ENCODE peak calls at places on chromosomes 5 and 9, in nine cellular contexts. One of them, this sample, is unnamed.

GRCh38 chr9:21455320-21455719 is 15.1 kb downstream of the IFNA1 start:
- DNase-seq in choroid plexus epithelial cell: peak; percentile 62
- DNase-seq in brain microvascular endothelial cell: peak; percentile 11
- DNase-seq in AG10803: peak; percentile 49
- DNase-seq in fibroblast of the aortic adventitia: peak; percentile 47
- DNase-seq in BJ: no peak
- DNase-seq in MM.1S: peak; percentile 15
- DNase-seq in fibroblast of lung: peak; percentile 14
- DNase-seq in kidney epithelial cell: no peak
- DNase-seq in this sample: peak; percentile 63

GRCh38 chr9:116627433-116627832 is 59.7 kb upstream of the TRIM32 start:
- DNase-seq in choroid plexus epithelial cell: no peak
- DNase-seq in brain microvascular endothelial cell: no peak
- DNase-seq in AG10803: no peak
- DNase-seq in fibroblast of the aortic adventitia: no peak
- DNase-seq in BJ: no peak
- DNase-seq in MM.1S: no peak
- DNase-seq in fibroblast of lung: no peak
- DNase-seq in kidney epithelial cell: no peak
- DNase-seq in this sample: no peak

GRCh38 chr9:108621991-108622390 is 233.8 kb downstream of the ACTL7B start:
- DNase-seq in choroid plexus epithelial cell: no peak
- DNase-seq in brain microvascular endothelial cell: no peak
- DNase-seq in AG10803: no peak
- DNase-seq in fibroblast of the aortic adventitia: no peak
- DNase-seq in BJ: no peak
- DNase-seq in MM.1S: no peak
- DNase-seq in fibroblast of lung: no peak
- DNase-seq in kidney epithelial cell: no peak
- DNase-seq in this sample: no peak

GRCh38 chr5:175902013-175902412 is 30.6 kb downstream of the CPLX2 start:
- DNase-seq in choroid plexus epithelial cell: no peak
- DNase-seq in brain microvascular endothelial cell: no peak
- DNase-seq in AG10803: no peak
- DNase-seq in fibroblast of the aortic adventitia: no peak
- DNase-seq in BJ: no peak
- DNase-seq in MM.1S: no peak
- DNase-seq in fibroblast of lung: no peak
- DNase-seq in kidney epithelial cell: no peak
- DNase-seq in this sample: no peak

GRCh38 chr5:97528941-97529340 is 345.9 kb upstream of the RIOK2 start:
- DNase-seq in choroid plexus epithelial cell: peak; percentile 52
- DNase-seq in brain microvascular endothelial cell: peak; percentile 36
- DNase-seq in AG10803: peak; percentile 78
- DNase-seq in fibroblast of the aortic adventitia: peak; percentile 65
- DNase-seq in BJ: peak; percentile 34
- DNase-seq in MM.1S: no peak
- DNase-seq in fibroblast of lung: peak; percentile 82
- DNase-seq in kidney epithelial cell: no peak
- DNase-seq in this sample: peak; percentile 75

GRCh38 chr9:70517926-70518325 is 103.5 kb upstream of the KLF9 start:
- DNase-seq in choroid plexus epithelial cell: peak; percentile 64
- DNase-seq in brain microvascular endothelial cell: no peak
- DNase-seq in AG10803: no peak
- DNase-seq in fibroblast of the aortic adventitia: no peak
- DNase-seq in BJ: no peak
- DNase-seq in MM.1S: no peak
- DNase-seq in fibroblast of lung: no peak
- DNase-seq in kidney epithelial cell: no peak
- DNase-seq in this sample: no peak

GRCh38 chr5:172926796-172927195 is 32.4 kb upstream of the RPL26L1 start:
- DNase-seq in choroid plexus epithelial cell: no peak
- DNase-seq in brain microvascular endothelial cell: no peak
- DNase-seq in AG10803: no peak
- DNase-seq in fibroblast of the aortic adventitia: no peak
- DNase-seq in BJ: no peak
- DNase-seq in MM.1S: no peak
- DNase-seq in fibroblast of lung: no peak
- DNase-seq in kidney epithelial cell: no peak
- DNase-seq in this sample: no peak

GRCh38 chr9:23819403-23819802 is 6.6 kb downstream of the ELAVL2 start:
- DNase-seq in choroid plexus epithelial cell: no peak
- DNase-seq in brain microvascular endothelial cell: no peak
- DNase-seq in AG10803: no peak
- DNase-seq in fibroblast of the aortic adventitia: no peak
- DNase-seq in BJ: no peak
- DNase-seq in MM.1S: no peak
- DNase-seq in fibroblast of lung: no peak
- DNase-seq in kidney epithelial cell: no peak
- DNase-seq in this sample: no peak

GRCh38 chr5:83708170-83708569 is 12.5 kb downstream of the HAPLN1 start:
- DNase-seq in choroid plexus epithelial cell: no peak
- DNase-seq in brain microvascular endothelial cell: no peak
- DNase-seq in AG10803: no peak
- DNase-seq in fibroblast of the aortic adventitia: no peak
- DNase-seq in BJ: no peak
- DNase-seq in MM.1S: no peak
- DNase-seq in fibroblast of lung: no peak
- DNase-seq in kidney epithelial cell: no peak
- DNase-seq in this sample: no peak

GRCh38 chr5:139743001-139743771 is 52.4 kb upstream of the PSD2 start:
- DNase-seq in choroid plexus epithelial cell: no peak
- DNase-seq in brain microvascular endothelial cell: no peak
- DNase-seq in AG10803: no peak
- DNase-seq in fibroblast of the aortic adventitia: no peak
- DNase-seq in BJ: no peak
- DNase-seq in MM.1S: no peak
- DNase-seq in fibroblast of lung: no peak
- DNase-seq in kidney epithelial cell: no peak
- DNase-seq in this sample: no peak

DNA sequence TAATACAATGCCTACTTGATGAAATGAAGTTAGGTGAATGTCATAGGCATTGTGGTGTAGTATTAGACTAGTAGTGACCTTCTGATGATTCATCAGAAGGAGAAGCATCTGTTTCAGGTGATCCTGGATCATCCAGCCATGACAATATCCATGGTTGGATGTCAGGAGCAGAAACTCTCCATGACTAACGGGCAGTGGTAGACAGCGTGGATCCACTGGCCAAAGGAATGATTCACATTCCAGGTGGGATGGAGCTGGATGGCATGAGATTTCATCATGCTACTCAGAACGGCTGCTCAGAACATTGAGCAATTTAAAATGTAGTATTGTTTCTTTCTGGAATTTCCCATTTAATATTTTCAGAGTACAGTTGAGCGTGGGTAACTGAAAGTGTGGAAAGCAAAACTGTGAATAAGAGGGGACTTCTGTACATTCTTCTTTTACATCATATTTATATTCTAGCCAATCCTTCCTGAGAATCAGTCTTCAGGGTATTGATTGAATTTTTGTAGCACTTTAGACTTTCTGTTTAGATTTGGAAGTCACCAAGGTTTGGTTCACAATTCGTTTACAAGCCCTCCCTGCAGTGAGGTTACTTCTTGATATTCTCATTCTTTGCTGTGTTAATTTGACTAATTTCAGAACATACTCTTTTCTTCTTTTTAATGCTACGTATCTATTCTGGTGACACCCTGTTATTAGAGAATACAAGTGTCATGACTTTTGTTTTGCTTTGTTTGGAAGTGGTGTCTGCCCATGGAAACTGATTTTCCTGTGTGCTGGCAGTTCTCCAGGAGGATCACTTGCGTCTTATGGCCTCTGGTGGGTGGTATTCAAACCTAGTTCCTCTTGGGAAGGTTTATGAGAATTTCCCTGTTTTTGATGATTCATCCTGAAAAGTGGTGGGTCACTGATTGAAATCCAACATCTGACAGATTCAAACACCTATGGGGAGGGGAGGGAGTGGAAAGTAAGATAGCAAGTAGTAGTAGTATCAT is 12.2 kb upstream of the CLINT1 start:
- DNase-seq in choroid plexus epithelial cell: peak; percentile 63
- DNase-seq in brain microvascular endothelial cell: peak; percentile 68
- DNase-seq in AG10803: peak; percentile 77
- DNase-seq in fibroblast of the aortic adventitia: peak; percentile 81
- DNase-seq in BJ: no peak
- DNase-seq in MM.1S: no peak
- DNase-seq in fibroblast of lung: peak; percentile 51
- DNase-seq in kidney epithelial cell: peak; percentile 91
- DNase-seq in this sample: peak; percentile 75
- TF ChIP-seq CTCF in choroid plexus epithelial cell: peak; percentile 27
- TF ChIP-seq CTCF in brain microvascular endothelial cell: peak; percentile 36
- TF ChIP-seq CTCF in AG10803: peak; percentile 25
- TF ChIP-seq CTCF in fibroblast of the aortic adventitia: peak; percentile 34
- TF ChIP-seq CTCF in BJ: peak; percentile 6
- TF ChIP-seq CTCF in MM.1S: no peak
- TF ChIP-seq CTCF in fibroblast of lung: no peak
- TF ChIP-seq CTCF in kidney epithelial cell: peak; percentile 18
- TF ChIP-seq CTCF in this sample: peak; percentile 20

GRCh38 chr9:38126730-38127129 is 57.7 kb upstream of the SHB start:
- DNase-seq in choroid plexus epithelial cell: no peak
- DNase-seq in brain microvascular endothelial cell: no peak
- DNase-seq in AG10803: no peak
- DNase-seq in fibroblast of the aortic adventitia: no peak
- DNase-seq in BJ: no peak
- DNase-seq in MM.1S: no peak
- DNase-seq in fibroblast of lung: no peak
- DNase-seq in kidney epithelial cell: no peak
- DNase-seq in this sample: no peak
- H3K4me3 ChIP-seq in choroid plexus epithelial cell: no peak overlapping the region
- H3K4me3 ChIP-seq in brain microvascular endothelial cell: no peak overlapping the region
- H3K4me3 ChIP-seq in AG10803: no peak overlapping the region
- H3K4me3 ChIP-seq in fibroblast of the aortic adventitia: no peak overlapping the region
- H3K4me3 ChIP-seq in BJ: no peak overlapping the region
- H3K4me3 ChIP-seq in MM.1S: no peak overlapping the region
- H3K4me3 ChIP-seq in fibroblast of lung: no peak overlapping the region
- H3K4me3 ChIP-seq in kidney epithelial cell: no peak overlapping the region
- H3K4me3 ChIP-seq in this sample: no peak overlapping the region

GRCh38 chr5:163305655-163306054 is 131.7 kb upstream of the CCNG1 start:
- DNase-seq in choroid plexus epithelial cell: no peak
- DNase-seq in brain microvascular endothelial cell: no peak
- DNase-seq in AG10803: no peak
- DNase-seq in fibroblast of the aortic adventitia: no peak
- DNase-seq in BJ: no peak
- DNase-seq in MM.1S: no peak
- DNase-seq in fibroblast of lung: no peak
- DNase-seq in kidney epithelial cell: no peak
- DNase-seq in this sample: no peak

GRCh38 chr5:163309850-163310365 is 127.5 kb upstream of the CCNG1 start:
- DNase-seq in choroid plexus epithelial cell: no peak
- DNase-seq in brain microvascular endothelial cell: no peak
- DNase-seq in AG10803: no peak
- DNase-seq in fibroblast of the aortic adventitia: no peak
- DNase-seq in BJ: no peak
- DNase-seq in MM.1S: no peak
- DNase-seq in fibroblast of lung: no peak
- DNase-seq in kidney epithelial cell: no peak
- DNase-seq in this sample: no peak

GRCh38 chr5:163310992-163311391 is 126.4 kb upstream of the CCNG1 start:
- DNase-seq in choroid plexus epithelial cell: no peak
- DNase-seq in brain microvascular endothelial cell: no peak
- DNase-seq in AG10803: no peak
- DNase-seq in fibroblast of the aortic adventitia: no peak
- DNase-seq in BJ: no peak
- DNase-seq in MM.1S: peak; percentile 62
- DNase-seq in fibroblast of lung: no peak
- DNase-seq in kidney epithelial cell: no peak
- DNase-seq in this sample: no peak

DNA sequence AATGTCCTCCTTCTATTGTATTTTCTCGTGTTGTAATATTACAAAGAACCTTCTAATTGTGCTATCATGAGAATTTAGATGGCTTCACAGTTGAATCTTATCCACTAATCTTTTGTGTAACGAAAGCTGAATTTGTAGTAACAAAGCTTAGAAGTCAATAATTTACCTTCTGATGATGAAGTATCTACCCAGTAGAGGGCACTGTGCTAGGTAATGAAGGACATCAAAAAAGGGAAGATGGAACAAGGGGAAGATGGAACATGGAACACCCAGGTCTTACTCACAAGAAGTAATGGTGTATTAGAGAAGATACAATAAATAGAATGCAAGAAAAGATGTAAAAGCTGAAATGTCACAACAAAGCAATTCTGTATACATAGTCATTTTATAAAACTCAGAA is 131.0 kb upstream of the CCNG1 start:
- DNase-seq in choroid plexus epithelial cell: peak; percentile 12
- DNase-seq in brain microvascular endothelial cell: no peak
- DNase-seq in AG10803: no peak
- DNase-seq in fibroblast of the aortic adventitia: peak; percentile 42
- DNase-seq in BJ: no peak
- DNase-seq in MM.1S: peak; percentile 14
- DNase-seq in fibroblast of lung: peak; percentile 11
- DNase-seq in kidney epithelial cell: no peak
- DNase-seq in this sample: peak; percentile 45
- TF ChIP-seq CTCF in choroid plexus epithelial cell: no peak
- TF ChIP-seq CTCF in brain microvascular endothelial cell: no peak
- TF ChIP-seq CTCF in AG10803: no peak
- TF ChIP-seq CTCF in fibroblast of the aortic adventitia: peak; percentile 39
- TF ChIP-seq CTCF in BJ: no peak
- TF ChIP-seq CTCF in MM.1S: peak; percentile 55
- TF ChIP-seq CTCF in fibroblast of lung: no peak
- TF ChIP-seq CTCF in kidney epithelial cell: peak; percentile 49
- TF ChIP-seq CTCF in this sample: peak; percentile 47

GRCh38 chr5:103262422-103262871 is 3.9 kb downstream of the MACIR start:
- DNase-seq in choroid plexus epithelial cell: peak; percentile 34
- DNase-seq in brain microvascular endothelial cell: peak; percentile 35
- DNase-seq in AG10803: peak; percentile 66
- DNase-seq in fibroblast of the aortic adventitia: peak; percentile 70
- DNase-seq in BJ: no peak
- DNase-seq in MM.1S: no peak
- DNase-seq in fibroblast of lung: peak; percentile 7
- DNase-seq in kidney epithelial cell: no peak
- DNase-seq in this sample: peak; percentile 48

GRCh38 chr5:103263054-103263453 is 4.5 kb downstream of the MACIR start:
- DNase-seq in choroid plexus epithelial cell: no peak
- DNase-seq in brain microvascular endothelial cell: no peak
- DNase-seq in AG10803: peak; percentile 18
- DNase-seq in fibroblast of the aortic adventitia: no peak
- DNase-seq in BJ: no peak
- DNase-seq in MM.1S: no peak
- DNase-seq in fibroblast of lung: peak; percentile 6
- DNase-seq in kidney epithelial cell: no peak
- DNase-seq in this sample: peak; percentile 32

GRCh38 chr5:103259705-103260355 is 1.3 kb downstream of the MACIR start:
- DNase-seq in choroid plexus epithelial cell: peak; percentile 46
- DNase-seq in brain microvascular endothelial cell: peak; percentile 35
- DNase-seq in AG10803: peak; percentile 36
- DNase-seq in fibroblast of the aortic adventitia: peak; percentile 47
- DNase-seq in BJ: no peak
- DNase-seq in MM.1S: peak; percentile 46
- DNase-seq in fibroblast of lung: peak; percentile 32
- DNase-seq in kidney epithelial cell: no peak
- DNase-seq in this sample: peak; percentile 44

GRCh38 chr5:103258957-103259704 is 568 bp downstream of the MACIR start:
- DNase-seq in choroid plexus epithelial cell: peak; percentile 32
- DNase-seq in brain microvascular endothelial cell: peak; percentile 13
- DNase-seq in AG10803: peak; percentile 27
- DNase-seq in fibroblast of the aortic adventitia: no peak
- DNase-seq in BJ: no peak
- DNase-seq in MM.1S: peak; percentile 73
- DNase-seq in fibroblast of lung: peak; percentile 17
- DNase-seq in kidney epithelial cell: no peak
- DNase-seq in this sample: peak; percentile 26

GRCh38 chr5:103260951-103261350 is 2.4 kb downstream of the MACIR start:
- DNase-seq in choroid plexus epithelial cell: no peak
- DNase-seq in brain microvascular endothelial cell: no peak
- DNase-seq in AG10803: no peak
- DNase-seq in fibroblast of the aortic adventitia: no peak
- DNase-seq in BJ: no peak
- DNase-seq in MM.1S: peak; percentile 63
- DNase-seq in fibroblast of lung: no peak
- DNase-seq in kidney epithelial cell: no peak
- DNase-seq in this sample: no peak
- H3K4me3 ChIP-seq in choroid plexus epithelial cell: no peak overlapping the region
- H3K4me3 ChIP-seq in brain microvascular endothelial cell: no peak overlapping the region
- H3K4me3 ChIP-seq in AG10803: peak overlapping the region; percentile 45
- H3K4me3 ChIP-seq in fibroblast of the aortic adventitia: peak overlapping the region; percentile 3
- H3K4me3 ChIP-seq in BJ: peak overlapping the region; percentile 36
- H3K4me3 ChIP-seq in MM.1S: peak overlapping the region; percentile 85
- H3K4me3 ChIP-seq in fibroblast of lung: no peak overlapping the region
- H3K4me3 ChIP-seq in kidney epithelial cell: no peak overlapping the region
- H3K4me3 ChIP-seq in this sample: peak overlapping the region; percentile 77